ENCODE peak calls at places on chromosomes 2 and 18, in ten cellular contexts. M, A, L, F, B, X, Z, C, I and N are unnamed samples.

GRCh38 chr18:42155024-42155423 is 200.0 kb downstream of the PIK3C3 start:
- DNase-seq in M (no peak), A (no peak), L (peak), F (no peak), B (no peak), X (no peak), Z (no peak), C (no peak), I (no peak), N (no peak)

GRCh38 chr2:72920317-72921087 is 3.2 kb downstream of the EMX1 start:
- DNase-seq in M (no peak), A (peak), L (peak), F (no peak), B (no peak), X (no peak), Z (no peak), C (peak), I (no peak), N (peak)

GRCh38 chr2:12006841-12007240 is 260.4 kb downstream of the LPIN1 start:
- DNase-seq in M (no peak), A (no peak), L (peak), F (peak), B (no peak), X (no peak), Z (no peak), C (peak), I (no peak), N (no peak)

GRCh38 chr2:186459009-186459408 is 27.1 kb upstream of the ZC3H15 start:
- DNase-seq in M (no peak), A (no peak), L (peak), F (no peak), B (no peak), X (peak), Z (no peak), C (peak), I (no peak), N (no peak)

GRCh38 chr2:178521304-178522150 is 41.3 kb downstream of the PLEKHA3 start:
- DNase-seq in M (no peak), A (no peak), L (no peak), F (no peak), B (no peak), X (no peak), Z (no peak), C (no peak), I (no peak), N (no peak)

GRCh38 chr18:48947102-48947501 is 3.7 kb downstream of the SMAD7 start:
- DNase-seq in M (no peak), A (no peak), L (no peak), F (no peak), B (no peak), X (no peak), Z (no peak), C (peak), I (no peak), N (no peak)

GRCh38 chr2:197777823-197778407 is 7.2 kb downstream of the BOLL start:
- DNase-seq in M (no peak), A (no peak), L (no peak), F (no peak), B (peak), X (peak), Z (peak), C (peak), I (no peak), N (no peak)

GRCh38 chr2:127047054-127047453 is 59.9 kb downstream of the BIN1 start:
- DNase-seq in M (peak), A (peak), L (no peak), F (no peak), B (no peak), X (no peak), Z (no peak), C (no peak), I (no peak), N (no peak)

GRCh38 chr18:79522451-79523220 is 126.9 kb downstream of the NFATC1 start:
- DNase-seq in M (peak), A (peak), L (no peak), F (no peak), B (no peak), X (no peak), Z (no peak), C (no peak), I (peak), N (no peak)

GRCh38 chr2:133177196-133177595 is 391.1 kb downstream of the NCKAP5 start:
- DNase-seq in M (no peak), A (no peak), L (no peak), F (no peak), B (no peak), X (peak), Z (no peak), C (peak), I (no peak), N (no peak)

GRCh38 chr2:34320056-34320455 is 721.0 kb upstream of the FAM98A start:
- DNase-seq in M (no peak), A (no peak), L (no peak), F (no peak), B (no peak), X (no peak), Z (no peak), C (no peak), I (no peak), N (no peak)

GRCh38 chr2:17754773-17755425 is 961 bp downstream of the GEN1 start:
- DNase-seq in M (no peak), A (no peak), L (peak), F (no peak), B (no peak), X (no peak), Z (no peak), C (peak), I (no peak), N (no peak)

GRCh38 chr2:136137982-136138381 is 20.0 kb upstream of the CXCR4 start:
- DNase-seq in M (no peak), A (no peak), L (no peak), F (no peak), B (no peak), X (no peak), Z (no peak), C (no peak), I (no peak), N (no peak)

GRCh38 chr2:241339839-241340471 is 16.1 kb upstream of the FARP2 start:
- DNase-seq in M (no peak), A (no peak), L (no peak), F (no peak), B (no peak), X (no peak), Z (no peak), C (peak), I (no peak), N (no peak)

GRCh38 chr2:31202041-31202440 is 15.3 kb downstream of the CAPN14 start:
- DNase-seq in M (no peak), A (no peak), L (no peak), F (no peak), B (no peak), X (no peak), Z (no peak), C (no peak), I (no peak), N (no peak)

GRCh38 chr18:8380006-8380405 is 229.2 kb upstream of the RAB12 start:
- DNase-seq in M (no peak), A (no peak), L (no peak), F (no peak), B (no peak), X (no peak), Z (no peak), C (no peak), I (no peak), N (no peak)

GRCh38 chr2:207357216-207357615 is 172.5 kb upstream of the CREB1 start:
- DNase-seq in M (no peak), A (no peak), L (no peak), F (no peak), B (no peak), X (no peak), Z (no peak), C (no peak), I (no peak), N (no peak)

GRCh38 chr2:168722592-168722991 is 79.8 kb upstream of the NOSTRIN start:
- DNase-seq in M (no peak), A (no peak), L (no peak), F (no peak), B (no peak), X (peak), Z (no peak), C (peak), I (no peak), N (no peak)

GRCh38 chr2:191521608-191522208 is 156.2 kb upstream of the NABP1 start:
- DNase-seq in M (no peak), A (no peak), L (no peak), F (peak), B (no peak), X (no peak), Z (peak), C (peak), I (no peak), N (no peak)